ENCODE peak calls at places on chromosomes 1 and 21, in nine cellular contexts. I is HAP-1, C is PC-9, L is upper lobe of right lung, N is SJCRH30, Q is tibial artery, A is foreskin keratinocyte, B is uterus, D is fibroblast of lung. W is an unnamed sample.
A peak's percentile ranks its signal among the peaks of the same experiment; 100 is the strongest.

GRCh38 chr1:9651565-9652378 is at the start of gene PIK3CD:
- DNase-seq in I (no peak), C (no peak), L (peak; percentile 74), N (peak; percentile 42), Q (no peak), A (peak; percentile 34), B (no peak), D (peak; percentile 19), W (no peak)

GRCh38 chr1:22291494-22291893 is 148.6 kb upstream of the WNT4 start:
- DNase-seq in I (no peak), C (no peak), L (no peak), N (no peak), Q (no peak), A (no peak), B (no peak), D (no peak), W (no peak)

GRCh38 chr1:106072909-106073600 is 983.4 kb upstream of the PRMT6 start:
- DNase-seq in I (no peak), C (no peak), L (no peak), N (no peak), Q (no peak), A (no peak), B (no peak), D (no peak), W (no peak)

GRCh38 chr1:116537439-116537838 is 33.4 kb downstream of the CD58 start:
- DNase-seq in I (no peak), C (peak; percentile 93), L (no peak), N (no peak), Q (no peak), A (peak; percentile 100), B (no peak), D (peak; percentile 75), W (no peak)

GRCh38 chr1:230283678-230284077 is 142.5 kb downstream of the PGBD5 start:
- DNase-seq in I (no peak), C (no peak), L (peak; percentile 55), N (no peak), Q (peak; percentile 11), A (no peak), B (no peak), D (no peak), W (no peak)

GRCh38 chr1:231629132-231629531 is 2.5 kb downstream of the DISC1 start:
- DNase-seq in I (no peak), C (no peak), L (no peak), N (no peak), Q (peak; percentile 53), A (no peak), B (peak; percentile 27), D (no peak), W (no peak)

GRCh38 chr21:32735524-32735923 is 7.7 kb upstream of the SYNJ1 start:
- DNase-seq in I (peak; percentile 2), C (no peak), L (no peak), N (no peak), Q (no peak), A (no peak), B (no peak), D (no peak), W (no peak)

GRCh38 chr1:64505944-64506658 is 36.2 kb downstream of the CACHD1 start:
- DNase-seq in I (peak; percentile 88), C (peak; percentile 60), L (peak; percentile 66), N (no peak), Q (no peak), A (peak; percentile 70), B (no peak), D (no peak), W (no peak)

GRCh38 chr1:217881131-217881543 is 250.0 kb downstream of the SPATA17 start:
- DNase-seq in I (no peak), C (no peak), L (no peak), N (no peak), Q (no peak), A (no peak), B (no peak), D (peak; percentile 71), W (no peak)

GRCh38 chr1:212101735-212102134 is 66.2 kb downstream of the DTL start:
- DNase-seq in I (no peak), C (no peak), L (no peak), N (no peak), Q (no peak), A (no peak), B (no peak), D (no peak), W (no peak)

GRCh38 chr21:45550552-45551210 is 8.4 kb upstream of the SLC19A1 start:
- DNase-seq in I (no peak), C (no peak), L (peak; percentile 67), N (no peak), Q (no peak), A (no peak), B (no peak), D (peak; percentile 31), W (no peak)

GRCh38 chr21:36990508-36991205 is 15.8 kb upstream of the RIPPLY3 start:
- DNase-seq in I (no peak), C (no peak), L (peak; percentile 56), N (no peak), Q (no peak), A (peak; percentile 30), B (no peak), D (no peak), W (no peak)

GRCh38 chr1:153932071-153932592 is 9.4 kb upstream of the GATAD2B start:
- DNase-seq in I (no peak), C (no peak), L (peak; percentile 51), N (no peak), Q (no peak), A (no peak), B (no peak), D (no peak), W (no peak)

GRCh38 chr1:187924252-187924651 is 1095.5 kb downstream of the PLA2G4A start:
- DNase-seq in I (no peak), C (no peak), L (no peak), N (no peak), Q (no peak), A (no peak), B (no peak), D (no peak), W (no peak)

GRCh38 chr1:5369223-5369622 is 623.0 kb downstream of the NPHP4 start:
- DNase-seq in I (no peak), C (no peak), L (no peak), N (no peak), Q (no peak), A (peak; percentile 9), B (no peak), D (no peak), W (no peak)

GRCh38 chr1:243712890-243713425 is 137.1 kb downstream of the AKT3 start:
- DNase-seq in I (peak; percentile 39), C (no peak), L (no peak), N (no peak), Q (no peak), A (no peak), B (no peak), D (peak; percentile 43), W (no peak)
- H3K4me1 ChIP-seq in I (peaks cover 87% of the 10 kb centered on the region), C (no peaks in the 10 kb centered on the region), L (no peaks in the 10 kb centered on the region), N (peaks cover 31% of the 10 kb centered on the region), Q (peaks cover 85% of the 10 kb centered on the region), A (peaks cover 10% of the 10 kb centered on the region), B (no peaks in the 10 kb centered on the region), D (peaks cover 8% of the 10 kb centered on the region), W (peaks cover 14% of the 10 kb centered on the region)

GRCh38 chr1:158007180-158007579 is 13.7 kb downstream of the KIRREL1 start:
- DNase-seq in I (no peak), C (no peak), L (no peak), N (no peak), Q (no peak), A (no peak), B (no peak), D (no peak), W (no peak)

GRCh38 chr1:158005249-158005648 is 11.8 kb downstream of the KIRREL1 start:
- DNase-seq in I (no peak), C (no peak), L (no peak), N (no peak), Q (no peak), A (no peak), B (no peak), D (no peak), W (no peak)

GRCh38 chr1:158007949-158008386 is 14.5 kb downstream of the KIRREL1 start:
- DNase-seq in I (no peak), C (no peak), L (no peak), N (no peak), Q (no peak), A (no peak), B (peak; percentile 52), D (no peak), W (no peak)

GRCh38 chr1:158011714-158012113 is 18.3 kb downstream of the KIRREL1 start:
- DNase-seq in I (no peak), C (no peak), L (no peak), N (no peak), Q (no peak), A (no peak), B (no peak), D (peak; percentile 61), W (no peak)

DNA sequence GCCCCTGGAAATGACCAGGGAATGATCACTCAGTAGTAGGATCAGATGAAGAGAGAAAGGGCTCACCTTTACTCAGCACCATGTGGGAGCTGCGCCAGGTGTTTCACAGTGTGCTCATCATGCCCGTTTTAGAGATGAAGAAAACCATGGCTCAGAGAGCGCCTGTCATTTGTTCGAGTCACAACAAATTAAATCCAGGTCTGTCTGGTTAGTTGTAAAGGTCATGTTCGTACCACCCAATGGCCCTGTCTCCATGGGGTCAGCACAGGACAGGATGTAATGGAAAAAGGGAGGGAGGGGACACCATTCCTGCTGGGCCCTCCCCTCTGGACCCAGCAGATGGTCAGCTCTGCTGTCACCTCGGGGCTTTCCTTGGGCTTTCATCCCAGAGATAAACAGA is 15.2 kb downstream of the KIRREL1 start:
- DNase-seq in I (no peak), C (no peak), L (no peak), N (no peak), Q (no peak), A (peak; percentile 39), B (peak; percentile 55), D (no peak), W (no peak)
- H3K4me1 ChIP-seq in I (peaks cover 62% of the 10 kb centered on the region), C (peaks cover 33% of the 10 kb centered on the region), L (peaks cover 67% of the 10 kb centered on the region), N (peaks cover 45% of the 10 kb centered on the region), Q (peaks cover 100% of the 10 kb centered on the region), A (peaks cover 48% of the 10 kb centered on the region), B (peaks cover 36% of the 10 kb centered on the region), D (peaks cover 81% of the 10 kb centered on the region), W (no peaks in the 10 kb centered on the region)

DNA sequence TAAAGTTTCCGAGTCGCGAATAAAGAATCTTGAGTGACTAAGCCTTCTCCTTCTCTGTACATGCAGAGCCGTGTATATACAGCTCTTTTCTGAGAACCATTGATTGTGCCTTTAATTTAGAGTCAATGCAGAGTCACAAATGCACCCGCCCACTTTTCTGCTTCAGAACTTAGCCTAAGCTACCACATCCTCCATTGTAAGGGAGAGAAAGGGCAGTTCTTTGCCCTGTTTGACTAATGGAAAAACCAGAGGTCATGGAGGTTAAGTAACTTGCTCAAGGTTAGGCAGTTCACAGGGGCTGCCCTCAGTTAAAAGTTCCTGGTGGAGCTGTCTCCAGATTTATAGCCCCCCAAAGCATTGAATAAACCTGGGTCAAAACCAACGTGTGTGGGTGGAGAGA is 139.6 kb downstream of the TOMM20 start:
- DNase-seq in I (no peak), C (no peak), L (no peak), N (no peak), Q (no peak), A (peak; percentile 38), B (no peak), D (no peak), W (no peak)
- H3K4me1 ChIP-seq in I (peaks cover 20% of the 10 kb centered on the region), C (peaks cover 51% of the 10 kb centered on the region), L (peaks cover 39% of the 10 kb centered on the region), N (peaks cover 24% of the 10 kb centered on the region), Q (peaks cover 64% of the 10 kb centered on the region), A (peaks cover 16% of the 10 kb centered on the region), B (peaks cover 21% of the 10 kb centered on the region), D (peaks cover 28% of the 10 kb centered on the region), W (no peaks in the 10 kb centered on the region)

DNA sequence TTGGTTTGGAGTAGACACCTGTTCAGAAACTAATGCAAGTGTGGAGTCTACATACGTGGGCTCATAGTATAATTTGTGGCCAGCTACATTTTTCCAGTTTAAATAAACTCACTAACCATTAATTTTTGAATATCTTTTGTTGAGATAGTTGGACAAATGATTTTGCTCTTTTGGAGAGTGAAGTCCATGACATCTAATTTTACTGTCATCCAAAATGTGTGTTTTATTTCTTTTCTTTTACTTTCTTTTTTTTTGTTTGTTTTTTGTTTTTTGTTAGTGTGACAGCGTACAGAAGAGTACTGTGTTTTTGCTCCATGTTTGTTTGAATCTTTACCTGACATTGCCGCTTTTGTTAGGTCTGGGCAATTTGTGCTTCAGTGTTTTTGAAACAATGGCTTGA is 5.0 kb downstream of the RBM15 start:
- DNase-seq in I (no peak), C (no peak), L (no peak), N (no peak), Q (no peak), A (no peak), B (no peak), D (no peak), W (no peak)
- H3K4me1 ChIP-seq in I (peaks cover 65% of the 10 kb centered on the region), C (peaks cover 85% of the 10 kb centered on the region), L (peaks cover 83% of the 10 kb centered on the region), N (peaks cover 18% of the 10 kb centered on the region), Q (peaks cover 88% of the 10 kb centered on the region), A (peaks cover 14% of the 10 kb centered on the region), B (peaks cover 7% of the 10 kb centered on the region), D (peaks cover 27% of the 10 kb centered on the region), W (peaks cover 5% of the 10 kb centered on the region)